ENCODE peak calls at places on chromosomes 7 and 10, in five cellular contexts. D, Y, R, V and X are unnamed samples.

GRCh38 chr10:28891058-28891713 is 213.9 kb downstream of the BAMBI start:
- DNase-seq in V (no peak), R (no peak), Y (peak; percentile 26), D (no peak), X (no peak)

GRCh38 chr10:123135415-123136141 is at the start of gene HMX3:
- DNase-seq in R (peak; percentile 23), D (no peak), Y (no peak), V (no peak), X (no peak)

GRCh38 chr10:47277352-47278151 is 22.4 kb upstream of the GDF10 start:
- DNase-seq in D (no peak), R (no peak), V (no peak), Y (peak; percentile 9), X (no peak)

GRCh38 chr7:55131421-55131929 is 112.7 kb downstream of the EGFR start:
- DNase-seq in R (peak; percentile 47), V (no peak), Y (no peak), D (peak; percentile 28), X (no peak)

GRCh38 chr7:39560997-39561396 is 5.2 kb upstream of the YAE1 start:
- DNase-seq in Y (no peak), D (no peak), R (no peak), V (no peak), X (no peak)

GRCh38 chr10:121823993-121824463 is 103.8 kb downstream of the ATE1 start:
- DNase-seq in D (peak; percentile 44), Y (no peak), R (peak; percentile 46), V (peak; percentile 47), X (no peak)

GRCh38 chr7:22443370-22444180 is 56.4 kb downstream of the STEAP1B start:
- DNase-seq in R (peak; percentile 35), D (peak; percentile 95), Y (no peak), V (no peak), X (no peak)

GRCh38 chr10:11304906-11305585 is 287.4 kb downstream of the CELF2 start:
- DNase-seq in R (no peak), V (no peak), Y (no peak), D (no peak), X (no peak)

GRCh38 chr7:151017953-151018420 is 6.3 kb downstream of the ATG9B start:
- DNase-seq in R (peak; percentile 25), D (no peak), V (peak; percentile 84), Y (no peak), X (no peak)

GRCh38 chr7:148729984-148730733 is 31.5 kb downstream of the CUL1 start:
- DNase-seq in V (no peak), Y (no peak), R (peak; percentile 80), D (no peak), X (no peak)

GRCh38 chr7:71735961-71736556 is 604.1 kb downstream of the GALNT17 start:
- DNase-seq in D (peak; percentile 51), Y (no peak), V (peak; percentile 86), R (peak; percentile 44), X (no peak)

GRCh38 chr7:120337308-120337907 is 64.4 kb downstream of the KCND2 start:
- DNase-seq in D (peak; percentile 5), Y (no peak), V (peak; percentile 35), R (peak; percentile 0), X (no peak)

GRCh38 chr7:5143935-5144903 is 45.8 kb upstream of the WIPI2 start:
- DNase-seq in R (peak; percentile 1), Y (no peak), V (no peak), D (no peak), X (no peak)

GRCh38 chr7:12481722-12482121 is 78.1 kb upstream of the VWDE start:
- DNase-seq in D (no peak), V (no peak), Y (no peak), R (no peak), X (no peak)

GRCh38 chr7:80611353-80611752 is 27.1 kb upstream of the CD36 start:
- DNase-seq in R (no peak), Y (no peak), D (no peak), V (no peak), X (no peak)
- H3K27ac ChIP-seq in R (no peak overlapping the region), Y (no peak overlapping the region), D (peak overlapping the region; percentile 52), V (no peak overlapping the region), X (no peak overlapping the region)

GRCh38 chr7:106752345-106752744 is 91.4 kb upstream of the CCDC71L start:
- DNase-seq in V (no peak), D (no peak), Y (no peak), R (no peak), X (no peak)

GRCh38 chr7:106757846-106758245 is 96.9 kb upstream of the CCDC71L start:
- DNase-seq in V (no peak), Y (no peak), R (peak; percentile 64), D (no peak), X (no peak)

GRCh38 chr7:106756884-106757283 is 95.9 kb upstream of the CCDC71L start:
- DNase-seq in V (no peak), Y (no peak), D (no peak), R (no peak), X (no peak)

GRCh38 chr7:106755641-106756040 is 94.7 kb upstream of the CCDC71L start:
- DNase-seq in Y (no peak), V (no peak), D (no peak), R (no peak), X (no peak)

GRCh38 chr7:106756071-106756470 is 95.1 kb upstream of the CCDC71L start:
- DNase-seq in R (no peak), Y (no peak), D (no peak), V (no peak), X (no peak)
- H3K36me3 ChIP-seq in R (no peaks in the 10 kb centered on the region), Y (no peaks in the 10 kb centered on the region), D (no peaks in the 10 kb centered on the region), V (no peaks in the 10 kb centered on the region), X (no peaks in the 10 kb centered on the region)

DNA sequence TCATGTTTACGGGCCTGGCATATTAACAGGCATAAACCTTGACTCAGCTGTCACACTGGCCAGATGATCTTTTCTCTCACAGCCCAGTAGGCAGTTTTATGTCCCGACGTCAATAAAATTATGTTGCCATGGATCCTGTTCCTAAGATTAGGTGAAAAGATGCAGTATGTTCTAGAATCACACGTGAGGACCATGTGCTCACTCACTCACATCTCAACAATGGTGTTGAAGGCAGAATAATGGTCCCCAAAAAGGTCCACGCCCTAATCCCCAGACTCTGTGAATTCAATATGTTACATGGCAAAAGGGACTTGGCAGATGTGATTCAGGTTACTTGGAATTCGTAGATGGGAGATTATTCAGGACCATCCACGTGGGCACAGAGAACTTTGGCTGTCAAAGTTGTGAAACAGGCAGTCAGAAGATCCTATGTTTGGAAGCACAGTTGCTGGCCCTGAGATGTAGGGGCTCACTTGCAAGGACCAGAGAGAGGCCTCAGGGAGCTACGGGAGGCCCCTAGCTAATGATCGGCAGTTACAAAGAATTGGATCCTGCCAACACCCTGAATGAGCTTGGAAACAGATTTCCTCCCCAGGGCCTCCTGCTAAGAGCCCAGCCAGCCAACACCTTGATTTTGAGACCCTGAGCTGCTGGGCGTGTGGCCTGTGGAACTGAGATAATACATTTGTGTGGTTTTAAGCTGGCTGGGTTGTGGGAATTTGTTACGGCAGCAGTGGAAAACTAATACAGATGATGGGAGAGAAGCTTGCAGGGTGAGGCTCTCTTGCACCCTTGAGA is 3.7 kb downstream of the DOCK1 start:
- DNase-seq in V (no peak), Y (no peak), D (no peak), R (no peak), X (no peak)
- H3K27ac ChIP-seq in V (no peak overlapping the region), Y (no peak overlapping the region), D (no peak overlapping the region), R (no peak overlapping the region), X (peak overlapping the region; percentile 88)

DNA sequence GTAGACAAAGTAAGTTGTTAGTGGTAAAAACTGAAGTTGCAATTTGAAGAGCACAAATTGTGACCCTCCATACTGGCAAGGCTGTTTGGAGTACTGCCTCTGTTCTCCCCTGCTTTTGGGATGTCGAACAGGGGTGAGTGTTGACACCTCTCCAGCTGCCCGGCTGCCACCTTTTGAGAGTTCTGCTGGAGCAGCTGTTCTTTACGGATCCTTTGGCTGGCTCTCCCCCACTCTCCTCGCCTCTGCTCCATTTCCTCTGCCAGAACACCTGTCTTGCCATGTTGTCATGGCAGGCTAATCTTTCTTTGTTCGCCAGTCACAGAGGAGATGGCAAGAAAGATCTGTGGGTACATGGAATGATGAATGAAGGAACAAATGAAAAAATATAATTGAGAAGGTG is 34.9 kb downstream of the INSYN2A start:
- DNase-seq in V (no peak), Y (no peak), D (no peak), R (no peak), X (no peak)
- H3K36me3 ChIP-seq in V (no peaks in the 10 kb centered on the region), Y (peaks cover 6% of the 10 kb centered on the region), D (no peaks in the 10 kb centered on the region), R (no peaks in the 10 kb centered on the region), X (no peaks in the 10 kb centered on the region)

DNA sequence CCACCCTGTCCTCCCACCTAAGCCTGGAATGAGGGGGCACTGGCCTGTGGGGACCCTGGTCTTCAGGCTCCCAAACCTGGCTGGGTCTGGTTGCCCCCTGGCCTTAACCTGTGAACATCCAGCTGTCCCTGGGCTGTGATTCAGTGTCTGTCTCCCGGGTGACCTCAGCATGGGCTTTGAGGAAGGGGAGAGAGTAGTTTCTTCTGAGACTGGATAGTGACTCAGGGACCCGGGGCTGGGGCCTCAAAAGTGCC is 251 bp upstream of the CLDN4 start:
- DNase-seq in V (no peak), D (no peak), R (peak; percentile 28), Y (no peak), X (no peak)
- H3K27ac ChIP-seq in V (no peak overlapping the region), D (peak overlapping the region; percentile 55), R (no peak overlapping the region), Y (no peak overlapping the region), X (peak overlapping the region; percentile 68)

GRCh38 chr7:44211126-44211675 is 10.4 kb downstream of the YKT6 start:
- DNase-seq in R (no peak), Y (no peak), V (no peak), D (no peak), X (no peak)
- H3K36me3 ChIP-seq in R (peaks cover 68% of the 10 kb centered on the region), Y (peaks cover 35% of the 10 kb centered on the region), V (peaks cover 56% of the 10 kb centered on the region), D (peaks cover 26% of the 10 kb centered on the region), X (peaks cover 78% of the 10 kb centered on the region)